ENCODE peak calls at places on chromosomes 2 and 18, in six cellular contexts. W is brain microvascular endothelial cell; V is hepatocyte; B is mammary epithelial cell; Q is CD8-positive, alpha-beta T cell; P is neural progenitor cell. N is an unnamed sample.

GRCh38 chr2:130744287-130745117 is 10.8 kb upstream of the AMER3 start:
- DNase-seq in V (peak; percentile 77), W (no peak), P (peak; percentile 50), Q (no peak), B (no peak), N (no peak)

GRCh38 chr2:239959059-239959971 is 65.8 kb downstream of the NDUFA10 start:
- DNase-seq in P (no peak), W (no peak), Q (no peak), B (no peak), V (no peak), N (no peak)

GRCh38 chr2:18455256-18455862 is 105.1 kb downstream of the RDH14 start:
- DNase-seq in W (peak; percentile 47), B (peak; percentile 5), Q (no peak), V (peak; percentile 20), P (peak; percentile 37), N (peak; percentile 91)

GRCh38 chr2:186889291-186889886 is 40.4 kb upstream of the ZSWIM2 start:
- DNase-seq in B (no peak), P (no peak), V (no peak), Q (no peak), W (no peak), N (peak; percentile 78)

GRCh38 chr2:153939124-153939796 is 67.5 kb downstream of the GALNT13 start:
- DNase-seq in V (no peak), B (no peak), W (no peak), P (no peak), Q (no peak), N (no peak)

GRCh38 chr18:55338955-55339662 is 248.9 kb downstream of the TCF4 start:
- DNase-seq in B (no peak), V (no peak), Q (no peak), P (no peak), W (no peak), N (no peak)

GRCh38 chr2:238122287-238123217 is 15.9 kb upstream of the KLHL30 start:
- DNase-seq in P (no peak), V (no peak), W (no peak), Q (no peak), B (no peak), N (no peak)

GRCh38 chr2:84314901-84315330 is 144.2 kb downstream of the SUCLG1 start:
- DNase-seq in V (peak; percentile 94), Q (peak; percentile 60), W (peak; percentile 75), B (peak; percentile 69), P (peak; percentile 93), N (peak; percentile 29)

DNA sequence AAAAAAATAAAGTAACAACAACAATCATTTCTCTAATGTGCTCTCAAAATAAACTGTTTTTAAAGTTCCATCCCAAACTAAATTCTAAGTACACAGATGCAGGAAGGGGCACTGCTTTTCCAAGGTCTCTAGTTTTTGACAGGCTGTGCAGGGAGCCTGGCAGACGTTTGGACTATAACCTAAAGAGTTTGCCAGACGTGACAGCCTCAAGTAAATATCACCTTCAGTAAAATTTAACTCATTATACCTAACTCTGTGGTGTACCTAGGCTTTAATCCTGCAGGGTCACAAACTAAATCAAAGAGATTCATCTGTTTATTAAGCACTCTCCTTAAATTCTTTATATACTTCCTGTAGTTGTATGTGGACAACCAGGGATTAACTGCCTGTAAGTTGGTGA is 93.0 kb downstream of the ACVR1 start:
- DNase-seq in P (no peak), V (no peak), W (no peak), B (no peak), Q (no peak), N (no peak)
- H3K4me3 ChIP-seq in P (no peak overlapping the region), V (no peak overlapping the region), W (no peak overlapping the region), B (no peak overlapping the region), Q (no peak overlapping the region), N (no peak overlapping the region)

GRCh38 chr2:161947394-161947793 is 126.6 kb downstream of the DPP4 start:
- DNase-seq in P (no peak), Q (no peak), W (no peak), V (no peak), B (no peak), N (no peak)
- H3K4me3 ChIP-seq in P (no peak overlapping the region), Q (no peak overlapping the region), W (no peak overlapping the region), V (no peak overlapping the region), B (no peak overlapping the region), N (no peak overlapping the region)

DNA sequence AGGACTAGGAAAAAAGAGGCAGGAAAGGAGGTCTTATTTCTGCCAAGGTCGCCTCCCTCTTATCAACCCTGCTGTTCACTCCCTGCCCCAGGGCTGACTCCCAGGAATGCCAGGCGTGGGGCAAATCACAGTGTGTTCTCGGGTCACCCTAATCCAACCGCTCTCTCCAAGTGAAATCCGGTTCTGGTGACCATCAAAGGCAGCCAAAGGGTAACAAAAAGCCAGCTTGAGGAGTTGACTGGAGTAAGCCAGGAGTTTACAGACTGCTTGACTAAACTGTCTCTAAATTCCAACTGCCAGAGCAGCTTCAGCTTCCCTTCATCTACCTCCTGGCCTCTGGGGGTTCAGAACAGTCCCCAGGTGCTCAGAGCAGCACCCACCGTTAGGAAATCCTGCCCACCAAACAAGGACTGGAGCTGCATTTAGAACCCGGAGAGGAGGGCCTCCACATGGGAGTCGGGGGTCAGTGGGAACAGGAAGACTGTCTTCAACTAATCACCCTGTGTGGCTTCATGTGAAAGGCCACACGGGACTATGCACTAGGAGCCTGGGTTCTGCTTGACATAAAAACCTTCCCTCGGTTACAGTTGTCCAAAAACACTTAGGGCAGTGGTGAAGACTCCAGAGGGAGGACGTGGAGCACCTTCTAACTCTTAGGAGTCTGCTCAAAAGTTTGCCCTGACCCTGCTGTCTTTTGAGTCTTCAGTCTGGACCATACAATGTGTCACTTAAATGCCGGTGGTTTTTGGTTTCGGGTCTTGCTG is 24.2 kb upstream of the MCFD2 start:
- DNase-seq in W (peak; percentile 61), V (no peak), P (peak; percentile 22), Q (no peak), B (no peak), N (no peak)
- H3K4me3 ChIP-seq in W (peak overlapping the region; percentile 57), V (no peak overlapping the region), P (no peak overlapping the region), Q (no peak overlapping the region), B (peak overlapping the region; percentile 55), N (no peak overlapping the region)

DNA sequence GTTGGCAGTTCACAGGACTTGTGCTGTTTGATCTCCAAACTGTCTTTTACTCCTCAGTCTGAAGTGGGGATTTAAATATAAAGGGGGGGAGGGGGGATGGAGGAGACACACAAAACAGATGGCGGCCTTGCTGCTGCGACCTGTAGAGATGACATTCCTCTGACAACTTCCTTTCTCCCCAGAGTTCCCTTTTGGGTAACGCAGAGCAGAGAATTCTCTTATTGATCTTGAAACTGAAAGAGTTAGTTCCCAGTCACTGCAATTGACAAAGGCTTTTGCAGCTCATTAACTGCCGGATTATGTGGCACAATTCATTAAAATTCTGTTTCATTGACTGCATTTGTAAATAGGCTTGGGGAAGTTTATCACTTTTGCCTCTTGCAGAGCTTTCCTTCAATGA is 279.3 kb downstream of the TSN start:
- DNase-seq in W (no peak), Q (no peak), P (peak; percentile 71), B (no peak), V (no peak), N (no peak)
- H3K4me3 ChIP-seq in W (no peak overlapping the region), Q (no peak overlapping the region), P (no peak overlapping the region), B (no peak overlapping the region), V (no peak overlapping the region), N (no peak overlapping the region)

GRCh38 chr2:8376603-8377423 is 305.0 kb upstream of the ID2 start:
- DNase-seq in B (no peak), Q (no peak), V (no peak), P (no peak), W (no peak), N (no peak)
- H3K4me3 ChIP-seq in B (no peak overlapping the region), Q (no peak overlapping the region), V (no peak overlapping the region), P (no peak overlapping the region), W (no peak overlapping the region), N (no peak overlapping the region)

GRCh38 chr2:135948642-135949355 is 36.6 kb downstream of the DARS1 start:
- DNase-seq in B (peak; percentile 90), Q (peak; percentile 11), V (peak; percentile 9), W (peak; percentile 14), P (no peak), N (no peak)
- H3K4me3 ChIP-seq in B (peak overlapping the region; percentile 41), Q (no peak overlapping the region), V (no peak overlapping the region), W (no peak overlapping the region), P (no peak overlapping the region), N (no peak overlapping the region)

GRCh38 chr2:39781697-39782096 is 2.6 kb upstream of the THUMPD2 start:
- DNase-seq in Q (no peak), P (no peak), V (no peak), W (no peak), B (no peak), N (peak; percentile 57)
- H3K4me3 ChIP-seq in Q (no peak overlapping the region), P (no peak overlapping the region), V (no peak overlapping the region), W (no peak overlapping the region), B (no peak overlapping the region), N (no peak overlapping the region)

DNA sequence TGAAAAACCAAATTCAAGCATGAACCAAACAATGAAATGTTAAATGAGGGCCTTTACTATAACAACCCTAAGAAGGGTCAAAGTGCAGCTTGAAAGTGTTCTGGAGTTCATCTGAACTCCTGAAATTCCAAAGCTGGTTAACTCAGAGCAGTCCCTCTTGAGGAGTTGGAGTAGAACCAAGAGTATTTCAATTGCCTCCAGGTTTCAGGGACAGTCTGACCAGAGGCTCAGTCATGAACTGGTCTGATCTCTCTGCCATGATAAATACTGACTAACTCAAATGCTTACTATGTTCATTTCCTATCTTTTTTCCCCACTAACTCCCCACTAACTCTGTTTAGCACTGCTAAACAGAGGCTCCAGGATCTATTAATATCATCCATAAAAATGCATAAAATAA is 2.7 kb downstream of the STARD7 start:
- DNase-seq in Q (no peak), P (no peak), W (peak; percentile 18), V (no peak), B (peak; percentile 62), N (no peak)
- H3K4me3 ChIP-seq in Q (no peak overlapping the region), P (peak overlapping the region; percentile 4), W (peak overlapping the region; percentile 15), V (peak overlapping the region; percentile 1), B (peak overlapping the region; percentile 29), N (no peak overlapping the region)

GRCh38 chr2:69798466-69798908 is 31.0 kb upstream of the GMCL1 start:
- DNase-seq in B (peak; percentile 72), P (no peak), W (peak; percentile 57), V (peak; percentile 26), Q (no peak), N (no peak)
- H3K4me3 ChIP-seq in B (peak overlapping the region; percentile 33), P (no peak overlapping the region), W (peak overlapping the region; percentile 24), V (peak overlapping the region; percentile 18), Q (no peak overlapping the region), N (peak overlapping the region; percentile 23)

GRCh38 chr2:219851801-219852481 is 224.5 kb downstream of the SLC4A3 start:
- DNase-seq in Q (no peak), V (peak; percentile 24), W (no peak), B (peak; percentile 58), P (peak; percentile 87), N (no peak)
- H3K4me3 ChIP-seq in Q (no peak overlapping the region), V (no peak overlapping the region), W (peak overlapping the region; percentile 9), B (peak overlapping the region; percentile 10), P (no peak overlapping the region), N (no peak overlapping the region)